ENCODE peak calls at places on chromosomes 4 and X, in seven cellular contexts. U is sigmoid colon, E is stomach, R is K562, N is tibial nerve, B is A549, M is SK-N-SH. G is an unnamed sample.

GRCh38 chr4:38601244-38601915 is 62.6 kb upstream of the KLF3 start:
- DNase-seq in U (no peak), E (peak; percentile 49), R (no peak), N (no peak), B (no peak), M (no peak), G (no peak)

GRCh38 chrX:151973851-151974335 is 583 bp downstream of the GABRE start:
- DNase-seq in U (no peak), E (no peak), R (no peak), N (no peak), B (no peak), M (peak; percentile 19), G (peak; percentile 21)

GRCh38 chrX:70041993-70042392 is 7.7 kb downstream of the AWAT2 start:
- DNase-seq in U (no peak), E (no peak), R (no peak), N (no peak), B (no peak), M (no peak), G (no peak)

GRCh38 chr4:119692001-119692400 is 63.4 kb upstream of the PDE5A start:
- DNase-seq in U (no peak), E (no peak), R (no peak), N (no peak), B (no peak), M (no peak), G (no peak)

GRCh38 chrX:1462596-1463251 is 10.0 kb upstream of the ASMTL start:
- DNase-seq in U (peak; percentile 36), E (peak; percentile 21), R (no peak), N (no peak), B (no peak), M (no peak), G (no peak)

GRCh38 chrX:98897191-98897590 is 1512.9 kb downstream of the PCDH19 start:
- DNase-seq in U (no peak), E (no peak), R (no peak), N (no peak), B (no peak), M (no peak), G (no peak)

GRCh38 chr4:185587444-185588161 is 52.3 kb upstream of the PDLIM3 start:
- DNase-seq in U (no peak), E (peak; percentile 50), R (no peak), N (no peak), B (no peak), M (no peak), G (peak; percentile 80)

GRCh38 chrX:107480272-107480671 is 30.8 kb downstream of the FRMPD3 start:
- DNase-seq in U (no peak), E (no peak), R (no peak), N (no peak), B (no peak), M (no peak), G (no peak)

GRCh38 chrX:56853436-56853835 is 124.4 kb downstream of the NBDY start:
- DNase-seq in U (no peak), E (no peak), R (no peak), N (no peak), B (no peak), M (no peak), G (no peak)

GRCh38 chrX:80216086-80216485 is 201.5 kb downstream of the TBX22 start:
- DNase-seq in U (no peak), E (no peak), R (no peak), N (no peak), B (peak; percentile 0), M (no peak), G (no peak)

GRCh38 chr4:55993994-55994657 is 45.4 kb downstream of the CEP135 start:
- DNase-seq in U (no peak), E (no peak), R (no peak), N (no peak), B (no peak), M (no peak), G (no peak)

GRCh38 chrX:109049416-109049815 is 313.1 kb upstream of the IRS4 start:
- DNase-seq in U (no peak), E (no peak), R (no peak), N (no peak), B (no peak), M (no peak), G (no peak)

GRCh38 chr4:136900706-136901105 is 631.6 kb downstream of the PCDH18 start:
- DNase-seq in U (no peak), E (no peak), R (no peak), N (no peak), B (no peak), M (no peak), G (no peak)

GRCh38 chrX:11553594-11553993 is 112.1 kb downstream of the ARHGAP6 start:
- DNase-seq in U (no peak), E (no peak), R (no peak), N (no peak), B (no peak), M (no peak), G (no peak)

GRCh38 chr4:17502764-17503163 is 9.1 kb downstream of the QDPR start:
- DNase-seq in U (no peak), E (no peak), R (no peak), N (no peak), B (no peak), M (no peak), G (no peak)

DNA sequence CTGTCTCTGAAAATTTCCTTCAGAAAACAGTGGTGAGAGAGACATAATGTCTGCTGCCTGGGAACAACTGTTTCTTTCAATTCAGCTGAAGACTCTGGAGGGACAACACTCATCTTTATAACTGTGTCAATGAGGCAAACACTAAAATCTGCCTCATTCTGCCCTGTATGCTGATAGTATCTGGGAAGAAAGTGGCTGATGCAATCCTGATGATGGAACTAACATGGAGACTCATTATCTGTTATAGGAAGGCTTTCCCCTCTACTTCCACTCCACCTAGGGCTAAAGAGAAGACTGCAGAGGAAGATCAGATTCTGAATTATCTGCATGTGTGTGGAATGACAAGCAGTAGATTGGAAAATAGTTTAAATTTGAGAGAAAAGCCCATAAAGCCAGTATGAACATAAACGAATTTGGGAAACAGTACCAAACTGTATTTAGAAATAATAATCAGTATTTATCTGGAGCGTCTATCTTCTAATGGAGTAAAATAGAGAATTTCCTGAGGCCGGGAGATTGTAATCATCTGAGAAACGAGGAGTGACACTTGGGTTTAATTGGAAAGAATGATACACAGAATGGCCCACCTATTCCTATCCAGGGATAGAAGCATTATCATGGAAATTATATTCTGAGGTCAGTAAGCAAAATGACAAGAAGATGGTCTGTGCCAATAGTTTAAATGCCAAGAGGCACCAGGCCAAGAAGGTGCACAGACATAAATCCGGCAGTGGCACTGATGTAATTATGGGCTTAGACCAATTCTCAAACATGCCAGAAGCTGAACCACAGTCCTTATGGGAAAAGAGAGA is 85.4 kb downstream of the SHISA3 start:
- DNase-seq in U (no peak), E (no peak), R (no peak), N (no peak), B (no peak), M (peak; percentile 31), G (no peak)
- H3K4me1 ChIP-seq in U (no peaks in the 10 kb centered on the region), E (no peaks in the 10 kb centered on the region), R (no peaks in the 10 kb centered on the region), N (no peaks in the 10 kb centered on the region), B (no peaks in the 10 kb centered on the region), M (no peaks in the 10 kb centered on the region), G (no peaks in the 10 kb centered on the region)

DNA sequence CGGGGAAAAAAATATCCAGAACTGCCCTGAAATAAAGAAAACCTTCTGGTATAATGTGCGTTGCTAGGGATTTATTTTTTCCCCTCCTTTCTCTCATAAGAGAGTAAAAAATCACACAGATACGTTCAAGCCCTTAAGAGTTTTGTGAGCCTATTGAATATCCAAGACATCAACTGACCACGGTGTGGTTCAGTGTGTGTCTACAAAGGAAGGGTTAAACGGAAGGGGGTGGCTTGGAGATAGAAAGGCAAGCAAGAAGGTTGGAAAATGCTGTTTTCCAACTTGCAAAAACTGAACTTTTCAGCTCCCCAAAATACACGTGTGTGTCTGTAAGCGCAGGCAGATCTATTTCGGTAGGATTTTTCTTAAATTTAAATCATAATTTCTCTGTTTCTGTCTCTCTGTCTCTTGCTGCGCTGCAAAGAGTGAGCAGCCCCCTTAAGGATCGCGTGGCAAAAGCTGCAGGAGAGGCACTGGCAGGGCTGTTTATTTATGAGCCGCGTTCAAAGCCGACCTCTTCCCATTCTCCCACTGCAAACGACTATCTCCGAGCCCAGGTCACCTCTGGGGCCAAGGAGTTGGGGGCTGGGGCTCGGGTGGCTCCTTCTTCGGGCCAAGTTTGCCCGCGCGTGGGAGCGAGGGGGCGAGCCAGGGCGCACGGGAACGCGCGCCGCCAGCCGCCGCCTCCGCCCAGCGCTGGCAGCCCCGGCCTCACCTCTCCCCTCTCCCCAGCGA is 477 bp upstream of the SLIT2 start:
- DNase-seq in U (no peak), E (no peak), R (no peak), N (no peak), B (no peak), M (no peak), G (no peak)
- TF ChIP-seq CTCF in U (no peak), E (no peak), R (no peak), N (no peak), B (no peak), M (no peak), G (no peak)

GRCh38 chr4:39642885-39643550 is 4.4 kb upstream of the SMIM14 start:
- DNase-seq in U (no peak), E (no peak), R (no peak), N (no peak), B (no peak), M (no peak), G (no peak)

GRCh38 chr4:39648827-39649558 is 10.3 kb upstream of the SMIM14 start:
- DNase-seq in U (no peak), E (no peak), R (no peak), N (no peak), B (no peak), M (peak; percentile 27), G (no peak)

GRCh38 chr4:39649639-39650265 is 11.1 kb upstream of the SMIM14 start:
- DNase-seq in U (no peak), E (no peak), R (no peak), N (no peak), B (no peak), M (no peak), G (no peak)

GRCh38 chr4:39648213-39648612 is 9.5 kb upstream of the SMIM14 start:
- DNase-seq in U (no peak), E (no peak), R (no peak), N (no peak), B (no peak), M (no peak), G (no peak)
- TF ChIP-seq EP300 in U (no peak), E (no peak), R (no peak), N (no peak), B (no peak), M (no peak), G (no peak)

GRCh38 chr4:126772662-126773061 is 860.1 kb upstream of the INTU start:
- DNase-seq in U (no peak), E (no peak), R (no peak), N (no peak), B (no peak), M (no peak), G (no peak)
- H3K4me1 ChIP-seq in U (no peaks in the 10 kb centered on the region), E (no peaks in the 10 kb centered on the region), R (peaks cover 10% of the 10 kb centered on the region), N (no peaks in the 10 kb centered on the region), B (no peaks in the 10 kb centered on the region), M (no peaks in the 10 kb centered on the region), G (no peaks in the 10 kb centered on the region)

GRCh38 chrX:38600089-38600755 is 38.9 kb downstream of the TSPAN7 start:
- DNase-seq in U (no peak), E (no peak), R (no peak), N (no peak), B (no peak), M (no peak), G (no peak)
- TF ChIP-seq CTCF in U (no peak), E (no peak), R (no peak), N (no peak), B (no peak), M (no peak), G (no peak)

G was measured in transverse colon.